ENCODE peak calls at places on chromosomes 3 and 15, in six cellular contexts. E, P, F, Z, B and I are unnamed samples.
A peak's percentile ranks its signal among the peaks of the same experiment; 100 is the strongest.

GRCh38 chr3:59451041-59451763 is 401.4 kb upstream of the CFAP20DC start:
- DNase-seq in B (no peak), E (no peak), F (peak; percentile 47), P (peak; percentile 77), Z (no peak), I (no peak)

GRCh38 chr15:52862657-52863056 is 72.5 kb upstream of the ONECUT1 start:
- DNase-seq in P (no peak), F (no peak), B (no peak), E (no peak), Z (no peak), I (no peak)

GRCh38 chr3:188234172-188234571 is 80.2 kb downstream of the LPP start:
- DNase-seq in E (no peak), Z (no peak), B (no peak), F (no peak), P (no peak), I (no peak)

GRCh38 chr3:121895121-121895520 is 920 bp downstream of the SLC15A2 start:
- DNase-seq in F (no peak), Z (no peak), B (no peak), E (no peak), P (no peak), I (peak; percentile 16)

GRCh38 chr3:170862618-170863374 is 7.2 kb downstream of the RPL22L1 start:
- DNase-seq in P (no peak), E (no peak), F (no peak), B (no peak), Z (peak; percentile 33), I (peak; percentile 46)

GRCh38 chr3:5798809-5799208 is 611.3 kb downstream of the EDEM1 start:
- DNase-seq in B (no peak), F (no peak), Z (no peak), P (no peak), E (no peak), I (no peak)

GRCh38 chr3:98793971-98794370 is 30.8 kb downstream of the ST3GAL6 start:
- DNase-seq in F (no peak), E (no peak), P (no peak), B (no peak), Z (no peak), I (no peak)

GRCh38 chr3:126581569-126581968 is 22.8 kb upstream of the C3orf22 start:
- DNase-seq in B (no peak), E (no peak), P (no peak), Z (no peak), F (no peak), I (no peak)

GRCh38 chr3:172711457-172711800 is 562 bp upstream of the NCEH1 start:
- DNase-seq in B (no peak), E (no peak), F (peak; percentile 49), Z (no peak), P (no peak), I (no peak)

GRCh38 chr3:294581-294980 is 98.0 kb downstream of the CHL1 start:
- DNase-seq in P (no peak), Z (no peak), F (no peak), E (no peak), B (no peak), I (no peak)

GRCh38 chr15:22258402-22259150 is 178.2 kb downstream of the OR4M2 start:
- DNase-seq in E (no peak), Z (no peak), P (peak; percentile 32), B (no peak), F (no peak), I (no peak)